ENCODE peak calls at places on chromosomes 13 and 19, in nine cellular contexts. One of them, this sample, is unnamed.

GRCh38 chr19:57583521-57584416 is at the start of gene ZIK1:
- DNase-seq in T-helper 2 cell treated with Interferon-gamma antibody and Interleukin-4, amounts not matched to agents 5 μg/mL and 100 μg/mL, for 36 hours: peak; percentile 75
- DNase-seq in M059J: peak; percentile 93
- DNase-seq in retinal pigment epithelial cell: peak; percentile 74
- DNase-seq in right cardiac atrium: peak; percentile 92
- DNase-seq in RWPE2: peak; percentile 81
- DNase-seq in naive thymus-derived CD4-positive, alpha-beta T cell: peak; percentile 85
- DNase-seq in OCI-LY7: no peak
- DNase-seq in tibial artery: peak; percentile 84
- DNase-seq in this sample: no peak

GRCh38 chr13:30915691-30916541 is 9.8 kb downstream of the MEDAG start:
- DNase-seq in T-helper 2 cell treated with Interferon-gamma antibody and Interleukin-4, amounts not matched to agents 5 μg/mL and 100 μg/mL, for 36 hours: no peak
- DNase-seq in M059J: no peak
- DNase-seq in retinal pigment epithelial cell: no peak
- DNase-seq in right cardiac atrium: no peak
- DNase-seq in RWPE2: no peak
- DNase-seq in naive thymus-derived CD4-positive, alpha-beta T cell: no peak
- DNase-seq in OCI-LY7: no peak
- DNase-seq in tibial artery: no peak
- DNase-seq in this sample: no peak

GRCh38 chr19:44846455-44847143 is 502 bp downstream of the NECTIN2 start:
- DNase-seq in T-helper 2 cell treated with Interferon-gamma antibody and Interleukin-4, amounts not matched to agents 5 μg/mL and 100 μg/mL, for 36 hours: no peak
- DNase-seq in M059J: peak; percentile 37
- DNase-seq in retinal pigment epithelial cell: no peak
- DNase-seq in right cardiac atrium: peak; percentile 55
- DNase-seq in RWPE2: no peak
- DNase-seq in naive thymus-derived CD4-positive, alpha-beta T cell: no peak
- DNase-seq in OCI-LY7: no peak
- DNase-seq in tibial artery: no peak
- DNase-seq in this sample: no peak

GRCh38 chr19:55311397-55311796 is 13.7 kb downstream of the TMEM150B start:
- DNase-seq in T-helper 2 cell treated with Interferon-gamma antibody and Interleukin-4, amounts not matched to agents 5 μg/mL and 100 μg/mL, for 36 hours: no peak
- DNase-seq in M059J: no peak
- DNase-seq in retinal pigment epithelial cell: no peak
- DNase-seq in right cardiac atrium: no peak
- DNase-seq in RWPE2: no peak
- DNase-seq in naive thymus-derived CD4-positive, alpha-beta T cell: no peak
- DNase-seq in OCI-LY7: no peak
- DNase-seq in tibial artery: no peak
- DNase-seq in this sample: no peak

GRCh38 chr13:113936166-113936565 is 37.7 kb downstream of the C13orf46 start:
- DNase-seq in T-helper 2 cell treated with Interferon-gamma antibody and Interleukin-4, amounts not matched to agents 5 μg/mL and 100 μg/mL, for 36 hours: no peak
- DNase-seq in M059J: no peak
- DNase-seq in retinal pigment epithelial cell: no peak
- DNase-seq in right cardiac atrium: no peak
- DNase-seq in RWPE2: peak; percentile 31
- DNase-seq in naive thymus-derived CD4-positive, alpha-beta T cell: no peak
- DNase-seq in OCI-LY7: no peak
- DNase-seq in tibial artery: peak; percentile 63
- DNase-seq in this sample: no peak

GRCh38 chr19:38284422-38284821 is 19.6 kb upstream of the C19orf33 start:
- DNase-seq in T-helper 2 cell treated with Interferon-gamma antibody and Interleukin-4, amounts not matched to agents 5 μg/mL and 100 μg/mL, for 36 hours: no peak
- DNase-seq in M059J: no peak
- DNase-seq in retinal pigment epithelial cell: no peak
- DNase-seq in right cardiac atrium: no peak
- DNase-seq in RWPE2: no peak
- DNase-seq in naive thymus-derived CD4-positive, alpha-beta T cell: no peak
- DNase-seq in OCI-LY7: peak; percentile 34
- DNase-seq in tibial artery: no peak
- DNase-seq in this sample: no peak

GRCh38 chr13:73961181-73961580 is 173.0 kb downstream of the KLF12 start:
- DNase-seq in T-helper 2 cell treated with Interferon-gamma antibody and Interleukin-4, amounts not matched to agents 5 μg/mL and 100 μg/mL, for 36 hours: no peak
- DNase-seq in M059J: no peak
- DNase-seq in retinal pigment epithelial cell: no peak
- DNase-seq in right cardiac atrium: no peak
- DNase-seq in RWPE2: no peak
- DNase-seq in naive thymus-derived CD4-positive, alpha-beta T cell: no peak
- DNase-seq in OCI-LY7: no peak
- DNase-seq in tibial artery: no peak
- DNase-seq in this sample: no peak

GRCh38 chr13:26968431-26969335 is 202.9 kb downstream of the USP12 start:
- DNase-seq in T-helper 2 cell treated with Interferon-gamma antibody and Interleukin-4, amounts not matched to agents 5 μg/mL and 100 μg/mL, for 36 hours: no peak
- DNase-seq in M059J: peak; percentile 83
- DNase-seq in retinal pigment epithelial cell: no peak
- DNase-seq in right cardiac atrium: peak; percentile 37
- DNase-seq in RWPE2: no peak
- DNase-seq in naive thymus-derived CD4-positive, alpha-beta T cell: no peak
- DNase-seq in OCI-LY7: no peak
- DNase-seq in tibial artery: no peak
- DNase-seq in this sample: peak; percentile 78

GRCh38 chr19:1324792-1325567 is 39.3 kb downstream of the EFNA2 start:
- DNase-seq in T-helper 2 cell treated with Interferon-gamma antibody and Interleukin-4, amounts not matched to agents 5 μg/mL and 100 μg/mL, for 36 hours: peak; percentile 38
- DNase-seq in M059J: peak; percentile 78
- DNase-seq in retinal pigment epithelial cell: peak; percentile 26
- DNase-seq in right cardiac atrium: peak; percentile 83
- DNase-seq in RWPE2: no peak
- DNase-seq in naive thymus-derived CD4-positive, alpha-beta T cell: no peak
- DNase-seq in OCI-LY7: no peak
- DNase-seq in tibial artery: peak; percentile 39
- DNase-seq in this sample: peak; percentile 54

GRCh38 chr13:23578411-23579071 is 8.3 kb downstream of the TNFRSF19 start:
- DNase-seq in T-helper 2 cell treated with Interferon-gamma antibody and Interleukin-4, amounts not matched to agents 5 μg/mL and 100 μg/mL, for 36 hours: peak; percentile 72
- DNase-seq in M059J: peak; percentile 73
- DNase-seq in retinal pigment epithelial cell: peak; percentile 26
- DNase-seq in right cardiac atrium: peak; percentile 85
- DNase-seq in RWPE2: peak; percentile 71
- DNase-seq in naive thymus-derived CD4-positive, alpha-beta T cell: peak; percentile 63
- DNase-seq in OCI-LY7: peak; percentile 63
- DNase-seq in tibial artery: peak; percentile 70
- DNase-seq in this sample: peak; percentile 42